ENCODE peak calls at places on chromosomes 13 and 19, in ten cellular contexts. Z, C, R, B, Q, D, P, F, T and I are unnamed samples.

GRCh38 chr13:110447058-110447511 is 114.4 kb downstream of the RAB20 start:
- DNase-seq in Z (no peak), C (no peak), R (no peak), B (no peak), Q (no peak), D (no peak), P (no peak), F (no peak), T (no peak), I (no peak)

GRCh38 chr13:52128714-52129700 is at the start of gene NEK5:
- DNase-seq in Z (peak), C (peak), R (peak), B (peak), Q (no peak), D (peak), P (peak), F (peak), T (peak), I (peak)

GRCh38 chr13:99729745-99730144 is 228.5 kb downstream of the TM9SF2 start:
- DNase-seq in Z (no peak), C (no peak), R (no peak), B (no peak), Q (no peak), D (no peak), P (no peak), F (no peak), T (no peak), I (no peak)

GRCh38 chr13:21676611-21677021 is 5.7 kb downstream of the FGF9 start:
- DNase-seq in Z (no peak), C (no peak), R (peak), B (no peak), Q (no peak), D (no peak), P (no peak), F (no peak), T (no peak), I (no peak)

GRCh38 chr19:29672933-29673336 is 7.7 kb downstream of the PLEKHF1 start:
- DNase-seq in Z (no peak), C (no peak), R (peak), B (no peak), Q (no peak), D (no peak), P (peak), F (no peak), T (no peak), I (no peak)

GRCh38 chr13:75467009-75467728 is 14.8 kb downstream of the TBC1D4 start:
- DNase-seq in Z (no peak), C (no peak), R (no peak), B (no peak), Q (no peak), D (no peak), P (no peak), F (no peak), T (no peak), I (no peak)

GRCh38 chr19:35715981-35716734 is 1.6 kb upstream of the KMT2B start:
- DNase-seq in Z (no peak), C (peak), R (no peak), B (peak), Q (no peak), D (peak), P (no peak), F (peak), T (peak), I (peak)

GRCh38 chr19:38478273-38478971 is 44.9 kb downstream of the RYR1 start:
- DNase-seq in Z (no peak), C (no peak), R (no peak), B (peak), Q (no peak), D (no peak), P (no peak), F (peak), T (no peak), I (peak)

GRCh38 chr19:7856679-7857663 is 17.2 kb downstream of the PRR36 start:
- DNase-seq in Z (no peak), C (no peak), R (no peak), B (no peak), Q (no peak), D (no peak), P (no peak), F (no peak), T (peak), I (no peak)

GRCh38 chr13:80586356-80586755 is 245.4 kb upstream of the SPRY2 start:
- DNase-seq in Z (peak), C (no peak), R (no peak), B (no peak), Q (no peak), D (no peak), P (no peak), F (no peak), T (no peak), I (peak)

GRCh38 chr19:31908486-31909255 is 436.7 kb upstream of the ZNF507 start:
- DNase-seq in Z (no peak), C (no peak), R (no peak), B (no peak), Q (no peak), D (no peak), P (no peak), F (no peak), T (no peak), I (no peak)

GRCh38 chr19:5631511-5632240 is 8.8 kb downstream of the SAFB start:
- DNase-seq in Z (no peak), C (no peak), R (no peak), B (no peak), Q (no peak), D (no peak), P (no peak), F (no peak), T (no peak), I (peak)

GRCh38 chr19:55080121-55080914 is 4.6 kb downstream of the EPS8L1 start:
- DNase-seq in Z (peak), C (peak), R (peak), B (peak), Q (peak), D (peak), P (peak), F (no peak), T (no peak), I (peak)

GRCh38 chr13:102293723-102294122 is 108.1 kb downstream of the FGF14 start:
- DNase-seq in Z (no peak), C (no peak), R (no peak), B (no peak), Q (no peak), D (no peak), P (no peak), F (no peak), T (no peak), I (no peak)

GRCh38 chr13:91609353-91609752 is 210.9 kb downstream of the GPC5 start:
- DNase-seq in Z (no peak), C (no peak), R (no peak), B (peak), Q (peak), D (no peak), P (no peak), F (peak), T (no peak), I (peak)

GRCh38 chr13:80010846-80011245 is 330.1 kb downstream of the SPRY2 start:
- DNase-seq in Z (no peak), C (no peak), R (no peak), B (no peak), Q (no peak), D (no peak), P (no peak), F (no peak), T (no peak), I (no peak)

GRCh38 chr19:3323026-3323425 is 43.4 kb upstream of the NFIC start:
- DNase-seq in Z (no peak), C (no peak), R (no peak), B (no peak), Q (no peak), D (no peak), P (no peak), F (no peak), T (no peak), I (no peak)

GRCh38 chr13:59677966-59678814 is 485.5 kb downstream of the DIAPH3 start:
- DNase-seq in Z (no peak), C (no peak), R (no peak), B (peak), Q (peak), D (no peak), P (no peak), F (peak), T (no peak), I (peak)

GRCh38 chr13:27289016-27289665 is 18.5 kb downstream of the RASL11A start:
- DNase-seq in Z (no peak), C (no peak), R (no peak), B (no peak), Q (no peak), D (no peak), P (no peak), F (no peak), T (no peak), I (no peak)

GRCh38 chr19:46023311-46023779 is 492 bp upstream of the PGLYRP1 start:
- DNase-seq in Z (peak), C (no peak), R (no peak), B (no peak), Q (no peak), D (no peak), P (no peak), F (no peak), T (no peak), I (no peak)

GRCh38 chr19:45919678-45920077 is 5.1 kb upstream of the NANOS2 start:
- DNase-seq in Z (no peak), C (no peak), R (no peak), B (no peak), Q (no peak), D (no peak), P (no peak), F (no peak), T (no peak), I (no peak)

GRCh38 chr19:7852851-7853759 is 21.1 kb downstream of the PRR36 start:
- DNase-seq in Z (no peak), C (peak), R (peak), B (no peak), Q (no peak), D (peak), P (peak), F (peak), T (peak), I (peak)

GRCh38 chr13:27137759-27138158 is 33.9 kb downstream of the USP12 start:
- DNase-seq in Z (no peak), C (no peak), R (no peak), B (no peak), Q (no peak), D (peak), P (no peak), F (no peak), T (no peak), I (no peak)

GRCh38 chr19:51339313-51339686 is 2.6 kb downstream of the VSIG10L start:
- DNase-seq in Z (no peak), C (no peak), R (no peak), B (no peak), Q (no peak), D (no peak), P (no peak), F (no peak), T (no peak), I (no peak)

GRCh38 chr19:6047741-6048231 is 62.5 kb downstream of the RFX2 start:
- DNase-seq in Z (no peak), C (no peak), R (no peak), B (peak), Q (no peak), D (no peak), P (no peak), F (peak), T (no peak), I (peak)

GRCh38 chr19:50315773-50316448 is 13.3 kb downstream of the KCNC3 start:
- DNase-seq in Z (no peak), C (no peak), R (no peak), B (no peak), Q (no peak), D (no peak), P (no peak), F (no peak), T (no peak), I (no peak)

GRCh38 chr13:25372275-25373081 is 704 bp downstream of the ATP8A2 start:
- DNase-seq in Z (no peak), C (no peak), R (no peak), B (no peak), Q (no peak), D (no peak), P (no peak), F (no peak), T (no peak), I (no peak)

GRCh38 chr13:98291658-98292057 is 114.6 kb upstream of the RNF113B start:
- DNase-seq in Z (no peak), C (no peak), R (no peak), B (no peak), Q (no peak), D (no peak), P (no peak), F (no peak), T (no peak), I (no peak)

GRCh38 chr13:103839460-103839859 is 773.2 kb upstream of the SLC10A2 start:
- DNase-seq in Z (no peak), C (no peak), R (no peak), B (no peak), Q (no peak), D (no peak), P (no peak), F (no peak), T (no peak), I (no peak)

GRCh38 chr19:46478356-46478986 is 7.1 kb upstream of the PNMA8A start:
- DNase-seq in Z (no peak), C (no peak), R (no peak), B (peak), Q (no peak), D (no peak), P (no peak), F (no peak), T (no peak), I (peak)

GRCh38 chr19:15672580-15673175 is at the start of gene CYP4F12:
- DNase-seq in Z (no peak), C (peak), R (peak), B (no peak), Q (no peak), D (peak), P (no peak), F (peak), T (no peak), I (peak)

GRCh38 chr19:44657211-44657921 is 13.7 kb downstream of the PVR start:
- DNase-seq in Z (peak), C (peak), R (peak), B (peak), Q (no peak), D (peak), P (peak), F (peak), T (no peak), I (peak)

GRCh38 chr19:4647676-4648644 is 8.6 kb downstream of the TNFAIP8L1 start:
- DNase-seq in Z (no peak), C (no peak), R (no peak), B (peak), Q (no peak), D (peak), P (no peak), F (no peak), T (no peak), I (peak)

DNA sequence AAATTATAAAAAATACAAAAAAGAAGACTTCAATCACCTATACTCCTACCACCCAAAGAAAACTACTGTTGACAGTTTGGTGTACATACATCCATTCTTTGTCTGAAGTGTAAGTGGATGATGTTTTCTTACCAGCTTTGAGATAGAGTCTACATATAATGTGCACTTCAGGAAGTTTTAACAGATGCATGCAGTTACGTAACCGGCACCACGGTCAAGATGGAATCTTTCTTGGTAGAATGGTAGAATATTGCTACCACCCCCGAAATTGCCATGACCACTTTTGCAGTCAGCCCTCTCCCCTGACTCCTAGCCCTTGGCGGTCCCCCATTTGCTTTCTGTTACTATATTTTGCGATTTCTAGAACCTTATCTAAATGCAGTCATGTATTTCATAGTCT is 1.4 kb downstream of the CUL4A start:
- DNase-seq in Z (no peak), C (no peak), R (no peak), B (no peak), Q (no peak), D (no peak), P (no peak), F (no peak), T (no peak), I (no peak)
- H3K4me3 ChIP-seq in Z (peak), C (no peak), R (no peak), B (peak), Q (peak), D (peak), P (no peak), F (peak), T (peak), I (peak)

GRCh38 chr13:44064376-44064775 is 184.7 kb downstream of the LACC1 start:
- DNase-seq in Z (no peak), C (no peak), R (no peak), B (no peak), Q (no peak), D (no peak), P (no peak), F (no peak), T (no peak), I (no peak)

GRCh38 chr13:44068737-44069136 is 189.0 kb downstream of the LACC1 start:
- DNase-seq in Z (no peak), C (no peak), R (no peak), B (peak), Q (peak), D (no peak), P (no peak), F (peak), T (no peak), I (peak)

GRCh38 chr13:44063881-44064280 is 184.2 kb downstream of the LACC1 start:
- DNase-seq in Z (no peak), C (no peak), R (no peak), B (no peak), Q (no peak), D (no peak), P (no peak), F (no peak), T (no peak), I (no peak)

GRCh38 chr13:44072536-44072935 is 192.8 kb downstream of the LACC1 start:
- DNase-seq in Z (no peak), C (no peak), R (no peak), B (no peak), Q (no peak), D (no peak), P (no peak), F (no peak), T (no peak), I (no peak)

GRCh38 chr13:44068169-44068568 is 188.5 kb downstream of the LACC1 start:
- DNase-seq in Z (no peak), C (no peak), R (no peak), B (peak), Q (no peak), D (no peak), P (no peak), F (peak), T (no peak), I (peak)
- TF ChIP-seq CTCF in Z (no peak), C (no peak), R (no peak), B (no peak), Q (no peak), D (no peak), P (no peak), F (no peak), T (no peak), I (no peak)

GRCh38 chr19:28309072-28309471 is 903.9 kb downstream of the UQCRFS1 start:
- DNase-seq in Z (no peak), C (no peak), R (no peak), B (no peak), Q (no peak), D (no peak), P (no peak), F (no peak), T (no peak), I (no peak)
- H3K4me3 ChIP-seq in Z (no peak), C (no peak), R (no peak), B (no peak), Q (no peak), D (no peak), P (no peak), F (no peak), T (no peak), I (no peak)

GRCh38 chr13:48675247-48675646 is 21.5 kb downstream of the CYSLTR2 start:
- DNase-seq in Z (no peak), C (no peak), R (no peak), B (no peak), Q (no peak), D (no peak), P (no peak), F (no peak), T (no peak), I (no peak)

GRCh38 chr13:48682452-48682851 is 28.7 kb downstream of the CYSLTR2 start:
- DNase-seq in Z (peak), C (no peak), R (no peak), B (no peak), Q (no peak), D (no peak), P (no peak), F (no peak), T (no peak), I (no peak)

GRCh38 chr13:48680756-48681392 is 27.1 kb downstream of the CYSLTR2 start:
- DNase-seq in Z (no peak), C (no peak), R (no peak), B (no peak), Q (no peak), D (no peak), P (no peak), F (no peak), T (no peak), I (no peak)

GRCh38 chr13:48679941-48680630 is 26.4 kb downstream of the CYSLTR2 start:
- DNase-seq in Z (no peak), C (no peak), R (no peak), B (no peak), Q (no peak), D (no peak), P (no peak), F (no peak), T (no peak), I (no peak)

DNA sequence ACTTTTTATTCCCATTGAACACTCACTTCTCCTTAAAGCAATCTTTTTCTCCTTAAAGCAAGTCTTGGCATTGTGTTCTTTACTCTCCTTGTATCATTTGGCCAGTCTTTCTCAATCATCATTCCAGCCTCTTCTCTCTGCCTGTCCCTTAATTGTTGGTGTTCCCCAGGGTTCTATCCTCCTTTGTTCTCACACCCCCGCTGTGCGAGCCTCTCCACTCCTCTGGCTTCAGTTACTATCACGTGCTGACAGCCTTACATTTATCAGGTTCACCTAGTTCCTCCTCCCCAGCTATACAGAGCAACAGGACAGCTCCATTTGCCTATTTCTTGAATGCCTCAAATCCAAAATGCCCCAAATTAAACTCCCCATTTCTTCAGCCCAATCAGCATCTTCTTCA is 24.6 kb downstream of the CYSLTR2 start:
- DNase-seq in Z (no peak), C (no peak), R (no peak), B (no peak), Q (no peak), D (no peak), P (no peak), F (no peak), T (no peak), I (no peak)
- TF ChIP-seq CTCF in Z (no peak), C (no peak), R (no peak), B (no peak), Q (no peak), D (no peak), P (no peak), F (no peak), T (no peak), I (no peak)

GRCh38 chr19:10316229-10317044 is 622 bp upstream of the FDX2 start:
- DNase-seq in Z (no peak), C (no peak), R (no peak), B (no peak), Q (no peak), D (no peak), P (no peak), F (no peak), T (peak), I (no peak)
- H3K4me3 ChIP-seq in Z (peak), C (no peak), R (no peak), B (peak), Q (no peak), D (peak), P (peak), F (peak), T (peak), I (no peak)

GRCh38 chr19:18291019-18291524 is 9.7 kb upstream of the JUND start:
- DNase-seq in Z (no peak), C (no peak), R (no peak), B (no peak), Q (no peak), D (peak), P (no peak), F (no peak), T (no peak), I (no peak)
- TF ChIP-seq CTCF in Z (no peak), C (no peak), R (peak), B (peak), Q (no peak), D (no peak), P (no peak), F (no peak), T (no peak), I (no peak)

GRCh38 chr19:13099073-13099999 is 3.3 kb downstream of the LYL1 start:
- DNase-seq in Z (peak), C (no peak), R (peak), B (no peak), Q (no peak), D (peak), P (peak), F (no peak), T (no peak), I (peak)
- H3K4me3 ChIP-seq in Z (peak), C (peak), R (peak), B (no peak), Q (no peak), D (peak), P (peak), F (no peak), T (no peak), I (no peak)